ENCODE peak calls at places on chromosomes 12 and 14, in eight cellular contexts. N is fibroblast of mammary gland, H is cardiac muscle cell, B is endothelial cell, U is GM13977, I is RWPE1, J is Caco-2, W is choroid plexus epithelial cell. R is an unnamed sample.

GRCh38 chr14:99971929-99972747 is 93.1 kb upstream of the EVL start:
- DNase-seq in N (no peak), H (peak; percentile 14), B (peak; percentile 23), U (no peak), I (peak; percentile 36), J (no peak), W (no peak), R (peak; percentile 25)

GRCh38 chr14:20683125-20683895 is 1.1 kb upstream of the RNASE4 start:
- DNase-seq in N (peak; percentile 95), H (peak; percentile 92), B (peak; percentile 80), U (peak; percentile 62), I (peak; percentile 39), J (peak; percentile 86), W (peak; percentile 95), R (peak; percentile 85)

GRCh38 chr12:131721548-131721947 is 10.7 kb downstream of the SFSWAP start:
- DNase-seq in N (no peak), H (no peak), B (no peak), U (no peak), I (no peak), J (no peak), W (peak; percentile 12), R (no peak)

GRCh38 chr12:52821826-52822660 is 8.1 kb upstream of the KRT4 start:
- DNase-seq in N (no peak), H (no peak), B (no peak), U (no peak), I (peak; percentile 24), J (no peak), W (no peak), R (no peak)

GRCh38 chr14:23053426-23053825 is 3.9 kb downstream of the CDH24 start:
- DNase-seq in N (no peak), H (no peak), B (no peak), U (no peak), I (no peak), J (no peak), W (no peak), R (no peak)

GRCh38 chr14:38567728-38568127 is 311.8 kb upstream of the CLEC14A start:
- DNase-seq in N (no peak), H (no peak), B (no peak), U (no peak), I (no peak), J (no peak), W (no peak), R (no peak)

GRCh38 chr14:25121342-25122129 is 71.6 kb upstream of the STXBP6 start:
- DNase-seq in N (peak; percentile 95), H (peak; percentile 90), B (no peak), U (no peak), I (no peak), J (no peak), W (peak; percentile 73), R (no peak)

GRCh38 chr12:9674226-9674590 is 4.7 kb downstream of the CLEC2D start:
- DNase-seq in N (no peak), H (no peak), B (no peak), U (no peak), I (no peak), J (no peak), W (no peak), R (peak; percentile 5)

GRCh38 chr12:110073049-110073831 is 24.9 kb upstream of the C12orf76 start:
- DNase-seq in N (peak; percentile 30), H (no peak), B (no peak), U (no peak), I (peak; percentile 8), J (no peak), W (no peak), R (no peak)

GRCh38 chr12:86230516-86231146 is 25.6 kb downstream of the MGAT4C start:
- DNase-seq in N (peak; percentile 50), H (peak; percentile 35), B (no peak), U (no peak), I (peak; percentile 4), J (no peak), W (peak; percentile 64), R (peak; percentile 40)

GRCh38 chr12:72368719-72369505 is 96.7 kb downstream of the TRHDE start:
- DNase-seq in N (no peak), H (no peak), B (no peak), U (no peak), I (no peak), J (no peak), W (peak; percentile 26), R (no peak)

GRCh38 chr14:69152181-69152943 is 557 bp downstream of the DCAF5 start:
- DNase-seq in N (peak; percentile 40), H (peak; percentile 62), B (peak; percentile 35), U (peak; percentile 51), I (peak; percentile 42), J (peak; percentile 39), W (peak; percentile 51), R (peak; percentile 58)

GRCh38 chr14:69151458-69152180 is 1.3 kb downstream of the DCAF5 start:
- DNase-seq in N (peak; percentile 53), H (peak; percentile 66), B (peak; percentile 84), U (peak; percentile 91), I (peak; percentile 73), J (peak; percentile 86), W (peak; percentile 61), R (peak; percentile 65)

GRCh38 chr14:69154779-69155178 is 1.9 kb upstream of the DCAF5 start:
- DNase-seq in N (no peak), H (peak; percentile 45), B (no peak), U (no peak), I (no peak), J (peak; percentile 31), W (peak; percentile 57), R (no peak)

GRCh38 chr14:69153848-69154208 is 909 bp upstream of the DCAF5 start:
- DNase-seq in N (peak; percentile 37), H (peak; percentile 27), B (no peak), U (peak; percentile 24), I (no peak), J (no peak), W (peak; percentile 25), R (no peak)

GRCh38 chr14:69152944-69153847 is at the start of gene DCAF5:
- DNase-seq in N (peak; percentile 90), H (peak; percentile 97), B (peak; percentile 86), U (peak; percentile 99), I (peak; percentile 96), J (peak; percentile 97), W (peak; percentile 97), R (peak; percentile 93)
- TF ChIP-seq CTCF in N (no peak), H (no peak), B (no peak), U (no peak), I (no peak), J (no peak), W (no peak), R (no peak)

DNA sequence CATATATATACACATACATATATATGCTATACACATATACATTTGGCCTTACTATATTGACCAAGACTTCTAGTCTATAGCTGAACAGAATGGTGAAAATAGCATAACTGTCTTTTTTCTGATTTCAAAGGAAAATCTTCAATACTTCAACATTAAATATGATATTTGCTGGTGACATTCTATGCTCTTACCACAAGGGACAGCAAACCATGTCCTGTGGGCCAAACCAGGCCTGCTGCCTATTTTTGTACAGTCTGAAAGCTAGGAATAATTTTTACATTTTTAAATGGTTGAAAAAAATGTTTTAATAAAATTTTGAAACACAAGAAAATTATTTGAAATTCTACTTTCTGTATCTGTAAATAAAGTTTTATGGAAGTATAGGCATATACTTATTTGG is 63.6 kb downstream of the EML5 start:
- DNase-seq in N (no peak), H (no peak), B (no peak), U (no peak), I (no peak), J (no peak), W (peak; percentile 8), R (peak; percentile 3)
- TF ChIP-seq CTCF in N (peak; percentile 36), H (peak; percentile 17), B (peak; percentile 52), U (peak; percentile 7), I (peak; percentile 8), J (peak; percentile 25), W (peak; percentile 48), R (no peak)

DNA sequence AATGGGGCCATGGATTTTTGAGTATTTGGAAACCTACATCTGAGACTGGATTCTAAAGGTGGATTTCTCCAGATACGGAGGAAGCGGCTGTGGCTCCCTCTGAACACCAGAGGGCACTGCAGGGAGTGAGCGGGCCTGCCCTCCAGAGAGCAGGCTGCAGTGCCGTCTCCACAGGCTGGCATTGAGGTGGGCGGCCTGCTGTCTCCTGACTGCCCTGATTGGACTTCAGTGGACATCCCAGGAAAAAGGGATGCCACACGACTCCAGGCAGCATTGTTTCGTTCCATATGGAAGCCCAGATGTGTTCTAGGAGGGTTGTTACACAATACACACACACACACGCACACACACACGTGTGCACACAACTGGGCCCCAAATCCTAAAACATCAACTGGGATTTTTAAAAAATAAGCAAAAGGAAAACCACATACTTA is 20.9 kb upstream of the ANO2 start:
- DNase-seq in N (peak; percentile 35), H (peak; percentile 59), B (peak; percentile 79), U (peak; percentile 70), I (peak; percentile 45), J (no peak), W (peak; percentile 57), R (peak; percentile 61)
- TF ChIP-seq CTCF in N (peak; percentile 81), H (peak; percentile 88), B (peak; percentile 51), U (peak; percentile 82), I (peak; percentile 60), J (peak; percentile 96), W (peak; percentile 85), R (peak; percentile 69)

DNA sequence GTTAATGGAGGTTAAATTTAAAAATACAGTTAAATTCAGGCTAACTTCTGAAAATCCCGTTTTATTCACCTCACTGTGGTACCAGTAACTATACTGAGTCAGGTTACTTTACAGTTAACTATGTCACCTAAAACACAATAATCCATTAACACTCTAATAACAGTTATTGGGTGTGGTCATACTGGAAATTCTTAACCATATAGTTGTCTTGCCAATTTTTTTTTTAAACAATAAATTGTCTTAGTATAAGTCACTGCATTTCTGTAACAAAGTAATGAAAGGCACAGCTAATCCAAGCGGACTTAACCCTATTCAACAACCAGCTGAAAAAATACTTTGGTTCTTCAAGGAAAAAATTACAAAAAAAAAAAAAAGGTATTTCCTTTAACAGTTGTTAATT is 16.2 kb upstream of the PHLDA1 start:
- DNase-seq in N (no peak), H (no peak), B (no peak), U (no peak), I (no peak), J (no peak), W (no peak), R (no peak)
- TF ChIP-seq CTCF in N (no peak), H (no peak), B (no peak), U (no peak), I (no peak), J (no peak), W (no peak), R (no peak)

DNA sequence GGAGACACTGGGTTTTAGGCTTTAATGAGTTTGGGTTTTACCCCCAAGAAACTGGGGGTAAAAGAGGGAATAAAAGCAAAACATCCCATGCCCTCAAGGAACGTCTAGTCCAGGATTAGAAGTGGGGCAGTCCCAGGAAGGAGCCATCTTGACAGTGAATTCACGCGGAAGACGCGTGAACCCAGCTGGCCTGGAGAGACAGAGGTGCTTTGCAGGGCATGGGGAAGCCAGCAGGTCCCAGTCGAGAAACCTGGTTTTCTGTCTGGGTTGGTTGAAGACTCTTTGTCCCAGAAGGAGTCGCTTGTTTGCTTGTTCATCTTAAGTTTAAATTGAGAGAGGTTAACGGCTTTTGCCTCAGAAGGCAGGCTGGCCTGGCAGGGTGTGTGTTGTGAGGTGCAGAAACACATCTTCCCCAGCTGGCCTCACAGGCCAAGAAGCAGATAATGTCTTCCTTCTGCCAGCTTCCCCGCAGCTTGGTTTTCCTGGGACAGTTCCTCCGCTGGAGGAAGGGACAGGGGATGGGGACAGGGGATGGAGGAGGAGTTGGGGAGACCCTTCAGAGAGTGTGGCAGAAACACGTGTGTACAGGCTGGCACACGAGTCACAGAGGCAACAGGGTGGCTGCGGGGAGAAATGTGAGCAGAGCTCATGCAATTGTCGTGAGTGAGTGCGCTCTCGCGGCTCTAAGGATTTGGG is 18.5 kb upstream of the CD9 start:
- DNase-seq in N (no peak), H (peak; percentile 20), B (no peak), U (no peak), I (no peak), J (no peak), W (no peak), R (no peak)
- TF ChIP-seq CTCF in N (no peak), H (no peak), B (no peak), U (no peak), I (no peak), J (no peak), W (no peak), R (no peak)